ENCODE peak calls at places on chromosome 4, in ten cellular contexts. Z is WERI-Rb-1, S is endothelial cell, T is GM20000, V is GM12865, F is Kasumi-1, W is BJ, A is H4, K is cortex of kidney, R is activated T-cell treated with anti-CD3 and anti-CD28 coated beads for 24 hours. E is an unnamed sample.

GRCh38 chr4:107838763-107839162 is 14.0 kb downstream of the SGMS2 start:
- DNase-seq in Z (no peak), S (no peak), T (no peak), V (no peak), F (peak; percentile 52), W (no peak), A (no peak), K (no peak), R (no peak), E (no peak)

GRCh38 chr4:13640149-13640671 is 12.7 kb upstream of the BOD1L1 start:
- DNase-seq in Z (no peak), S (no peak), T (no peak), V (no peak), F (no peak), W (peak; percentile 54), A (peak; percentile 87), K (no peak), R (no peak), E (no peak)

GRCh38 chr4:118975487-118976192 is 87.0 kb downstream of the SYNPO2 start:
- DNase-seq in Z (no peak), S (no peak), T (no peak), V (no peak), F (no peak), W (no peak), A (no peak), K (no peak), R (no peak), E (no peak)

GRCh38 chr4:107122736-107123135 is 86.6 kb upstream of the DKK2 start:
- DNase-seq in Z (no peak), S (no peak), T (no peak), V (no peak), F (no peak), W (no peak), A (no peak), K (no peak), R (no peak), E (no peak)

GRCh38 chr4:148935179-148935578 is 493.0 kb upstream of the NR3C2 start:
- DNase-seq in Z (no peak), S (no peak), T (no peak), V (no peak), F (peak; percentile 56), W (no peak), A (no peak), K (no peak), R (no peak), E (no peak)

GRCh38 chr4:183905081-183905592 is at the start of gene STOX2:
- DNase-seq in Z (peak; percentile 86), S (peak; percentile 79), T (no peak), V (no peak), F (peak; percentile 19), W (no peak), A (peak; percentile 58), K (no peak), R (no peak), E (no peak)

GRCh38 chr4:120694973-120695372 is 227.6 kb downstream of the PRDM5 start:
- DNase-seq in Z (no peak), S (no peak), T (no peak), V (no peak), F (no peak), W (no peak), A (peak; percentile 69), K (no peak), R (no peak), E (no peak)

GRCh38 chr4:24801136-24801855 is 5.9 kb downstream of the SOD3 start:
- DNase-seq in Z (no peak), S (no peak), T (no peak), V (no peak), F (no peak), W (no peak), A (no peak), K (no peak), R (no peak), E (no peak)

GRCh38 chr4:40662962-40663604 is 33.4 kb upstream of the RBM47 start:
- DNase-seq in Z (no peak), S (no peak), T (no peak), V (peak; percentile 84), F (no peak), W (peak; percentile 51), A (peak; percentile 44), K (no peak), R (no peak), E (peak; percentile 12)

GRCh38 chr4:25060586-25061340 is 30.0 kb upstream of the LGI2 start:
- DNase-seq in Z (no peak), S (no peak), T (no peak), V (no peak), F (no peak), W (no peak), A (no peak), K (no peak), R (no peak), E (no peak)

GRCh38 chr4:40811886-40812857 is 62.4 kb downstream of the NSUN7 start:
- DNase-seq in Z (no peak), S (no peak), T (no peak), V (no peak), F (no peak), W (no peak), A (no peak), K (no peak), R (no peak), E (no peak)

GRCh38 chr4:70041652-70042286 is 8.5 kb upstream of the HTN1 start:
- DNase-seq in Z (no peak), S (no peak), T (no peak), V (no peak), F (no peak), W (no peak), A (no peak), K (no peak), R (no peak), E (no peak)

E was measured in AG09319.